ENCODE peak calls at places on chromosomes 12 and 14, in six cellular contexts. N is heart left ventricle, I is fibroblast of lung, W is astrocyte of the spinal cord, A is left lung, X is CD14-positive monocyte. H is an unnamed sample.

GRCh38 chr12:54352891-54353874 is 11.1 kb downstream of the GPR84 start:
- DNase-seq in I (peak; percentile 64), W (peak; percentile 73), X (no peak), N (no peak), A (no peak), H (peak; percentile 26)

GRCh38 chr14:68916358-68916757 is 62.7 kb downstream of the ACTN1 start:
- DNase-seq in W (no peak), X (no peak), A (no peak), I (no peak), N (no peak), H (no peak)

GRCh38 chr12:113196996-113197395 is 11.5 kb downstream of the RITA1 start:
- DNase-seq in A (no peak), N (no peak), W (peak; percentile 76), X (peak; percentile 75), I (peak; percentile 70), H (peak; percentile 59)

GRCh38 chr14:58488550-58488949 is 61.0 kb downstream of the KIAA0586 start:
- DNase-seq in W (peak; percentile 48), I (peak; percentile 57), A (no peak), X (peak; percentile 46), N (no peak), H (no peak)

GRCh38 chr12:10097521-10097920 is 1.3 kb downstream of the CLEC1A start:
- DNase-seq in I (no peak), X (no peak), N (no peak), A (no peak), W (peak; percentile 5), H (no peak)

GRCh38 chr12:59066445-59066844 is 146.1 kb upstream of the LRIG3 start:
- DNase-seq in X (no peak), I (peak; percentile 90), N (no peak), A (no peak), W (peak; percentile 35), H (no peak)

GRCh38 chr14:92161521-92161920 is 39.8 kb downstream of the CPSF2 start:
- DNase-seq in I (no peak), W (no peak), N (no peak), X (no peak), A (no peak), H (no peak)

GRCh38 chr12:54173066-54173726 is 15.6 kb downstream of the SMUG1 start:
- DNase-seq in W (peak; percentile 14), I (peak; percentile 27), X (no peak), N (peak; percentile 65), A (peak; percentile 81), H (no peak)

GRCh38 chr12:109831929-109832328 is 1.3 kb downstream of the TRPV4 start:
- DNase-seq in X (no peak), N (no peak), I (no peak), W (no peak), A (no peak), H (no peak)

GRCh38 chr12:119803391-119803791 is 73.7 kb downstream of the CIT start:
- DNase-seq in A (no peak), X (no peak), W (peak; percentile 73), N (no peak), I (peak; percentile 48), H (peak; percentile 45)

GRCh38 chr12:13945641-13946040 is 35.8 kb downstream of the GRIN2B start:
- DNase-seq in I (no peak), W (no peak), N (no peak), A (no peak), X (no peak), H (no peak)

GRCh38 chr12:11837318-11837934 is 188.0 kb downstream of the ETV6 start:
- DNase-seq in W (no peak), I (no peak), X (no peak), A (no peak), N (no peak), H (no peak)

GRCh38 chr14:50047274-50047676 is 69.1 kb downstream of the VCPKMT start:
- DNase-seq in X (peak; percentile 73), A (no peak), N (no peak), I (no peak), W (no peak), H (no peak)

GRCh38 chr12:19288603-19289244 is 150.6 kb upstream of the AEBP2 start:
- DNase-seq in W (peak; percentile 60), X (no peak), A (no peak), N (no peak), I (peak; percentile 58), H (peak; percentile 33)

GRCh38 chr12:91778938-91779400 is 366.7 kb downstream of the BTG1 start:
- DNase-seq in W (peak; percentile 86), X (peak; percentile 46), A (no peak), N (no peak), I (peak; percentile 93), H (peak; percentile 40)

GRCh38 chr12:132373967-132374820 is 44.8 kb upstream of the GALNT9 start:
- DNase-seq in X (no peak), A (peak; percentile 61), N (no peak), I (no peak), W (no peak), H (no peak)

GRCh38 chr12:6469609-6470374 is 685 bp downstream of the VAMP1 start:
- DNase-seq in X (no peak), A (no peak), N (no peak), I (no peak), W (no peak), H (no peak)

GRCh38 chr12:95700316-95700785 is 90.2 kb downstream of the NTN4 start:
- DNase-seq in A (no peak), N (no peak), W (peak; percentile 98), I (peak; percentile 99), X (no peak), H (peak; percentile 98)

GRCh38 chr14:106613256-106613655 is 1086.9 kb downstream of the TMEM121 start:
- DNase-seq in X (no peak), A (no peak), W (no peak), N (no peak), I (no peak), H (no peak)

GRCh38 chr14:54627325-54627717 is 60.4 kb downstream of the SAMD4A start:
- DNase-seq in I (peak; percentile 33), X (no peak), A (no peak), W (no peak), N (no peak), H (no peak)

GRCh38 chr12:91307957-91308705 is 125.5 kb upstream of the DCN start:
- DNase-seq in A (no peak), X (no peak), N (no peak), W (no peak), I (no peak), H (no peak)

GRCh38 chr12:30437044-30437443 is 258.6 kb downstream of the IPO8 start:
- DNase-seq in X (no peak), N (no peak), W (no peak), A (no peak), I (peak; percentile 20), H (no peak)

GRCh38 chr14:104926619-104927431 is 2.1 kb downstream of the PLD4 start:
- DNase-seq in W (no peak), I (no peak), X (no peak), A (peak; percentile 74), N (no peak), H (no peak)

GRCh38 chr14:104927432-104927816 is 2.7 kb downstream of the PLD4 start:
- DNase-seq in A (peak; percentile 69), W (no peak), X (no peak), I (no peak), N (peak; percentile 62), H (no peak)

GRCh38 chr14:104929268-104930230 is 4.9 kb downstream of the PLD4 start:
- DNase-seq in W (no peak), A (peak; percentile 67), I (no peak), X (no peak), N (no peak), H (no peak)

GRCh38 chr14:104928391-104929133 is 3.9 kb downstream of the PLD4 start:
- DNase-seq in A (peak; percentile 79), W (no peak), I (no peak), N (no peak), X (peak; percentile 33), H (no peak)

GRCh38 chr14:104927901-104928300 is 3.2 kb downstream of the PLD4 start:
- DNase-seq in W (no peak), I (no peak), A (no peak), X (peak; percentile 10), N (no peak), H (no peak)
- TF ChIP-seq CTCF in W (no peak), I (no peak), A (no peak), X (no peak), N (no peak), H (no peak)

GRCh38 chr12:98515368-98516183 is at the start of gene TMPO:
- DNase-seq in W (peak; percentile 94), X (peak; percentile 82), A (peak; percentile 95), I (peak; percentile 89), N (peak; percentile 95), H (peak; percentile 71)

GRCh38 chr12:98519257-98519907 is 4.0 kb downstream of the TMPO start:
- DNase-seq in A (no peak), N (no peak), W (no peak), I (no peak), X (no peak), H (no peak)

GRCh38 chr12:98514984-98515367 is 414 bp upstream of the TMPO start:
- DNase-seq in A (no peak), X (peak; percentile 51), N (no peak), W (no peak), I (no peak), H (no peak)

GRCh38 chr12:98513379-98514318 is 1.7 kb upstream of the TMPO start:
- DNase-seq in I (no peak), X (no peak), W (no peak), N (no peak), A (no peak), H (no peak)

GRCh38 chr12:98516184-98516873 is 939 bp downstream of the TMPO start:
- DNase-seq in W (peak; percentile 85), N (peak; percentile 77), I (peak; percentile 72), X (peak; percentile 59), A (peak; percentile 84), H (peak; percentile 73)
- TF ChIP-seq CTCF in W (peak; percentile 68), N (peak; percentile 58), I (peak; percentile 70), X (peak; percentile 83), A (peak; percentile 43), H (peak; percentile 67)

DNA sequence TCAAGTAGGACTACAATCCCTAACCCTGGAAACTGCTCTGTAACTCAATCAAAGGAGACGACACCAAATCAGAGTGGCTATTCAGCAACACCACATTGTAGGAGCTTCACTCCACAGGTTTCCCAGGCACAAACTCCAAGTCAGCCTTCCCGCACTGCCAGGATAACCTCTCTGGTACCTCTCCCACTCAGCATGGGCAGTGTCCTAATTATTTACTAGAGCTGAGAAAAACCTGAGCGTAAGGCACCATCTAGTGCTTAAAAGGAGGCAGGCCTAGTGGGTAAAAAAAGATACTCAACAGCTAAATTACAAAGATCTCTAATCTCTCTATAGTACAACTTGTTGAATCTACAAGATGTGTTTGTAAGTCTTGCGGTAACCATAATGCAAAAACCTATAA is 36.1 kb downstream of the PARP11 start:
- DNase-seq in X (no peak), N (no peak), W (no peak), A (no peak), I (no peak), H (no peak)
- TF ChIP-seq CTCF in X (no peak), N (no peak), W (no peak), A (no peak), I (no peak), H (no peak)

DNA sequence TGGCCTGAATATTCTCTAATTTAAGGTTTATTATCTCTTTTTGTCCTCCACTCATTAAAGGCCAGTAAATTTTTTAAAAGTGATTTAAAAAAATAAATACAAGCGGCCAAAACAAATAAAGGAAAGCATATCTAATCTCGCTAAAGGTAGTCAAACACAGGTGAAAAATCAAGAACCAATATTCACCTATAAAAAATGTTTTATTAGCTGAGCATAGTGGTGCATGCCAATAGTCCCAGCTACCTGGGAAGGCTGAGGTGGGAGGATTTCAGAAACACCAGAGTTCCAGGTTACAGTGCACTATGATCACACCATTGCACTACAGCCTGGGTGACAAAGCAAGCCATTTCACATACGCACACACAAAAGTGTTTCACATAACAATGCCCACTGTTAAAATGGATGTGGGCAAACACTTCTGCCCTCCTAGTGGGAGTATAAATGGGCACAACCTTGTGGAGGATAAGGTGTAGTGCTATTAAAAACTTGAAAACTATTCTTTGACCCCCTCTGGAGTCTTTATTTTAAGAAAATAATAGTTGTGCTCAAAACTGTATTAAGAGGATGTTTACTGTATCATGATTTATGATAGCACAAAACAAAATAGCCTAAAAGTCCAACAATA is 32.7 kb upstream of the NAP1L1 start:
- DNase-seq in X (no peak), W (no peak), N (no peak), I (no peak), A (no peak), H (no peak)
- TF ChIP-seq CTCF in X (no peak), W (no peak), N (no peak), I (no peak), A (no peak), H (no peak)